ENCODE peak calls at places on chromosomes 5 and 9, in nine cellular contexts. J, M, O, Z, U, W, A, V and S are unnamed samples. For H3K4me1, the result is how much of the 10 kb centered on the place peaks cover.

GRCh38 chr5:1314564-1314982 is 19.7 kb upstream of the TERT start:
- DNase-seq in W (no peak), A (no peak), M (no peak), V (peak), O (no peak), Z (no peak), U (no peak), J (peak), S (no peak)

GRCh38 chr5:90461303-90461702 is 13.3 kb downstream of the MBLAC2 start:
- DNase-seq in W (no peak), V (no peak), Z (no peak), M (no peak), U (no peak), A (no peak), O (no peak), J (no peak), S (no peak)

GRCh38 chr9:98302938-98303337 is 47.5 kb upstream of the TBC1D2 start:
- DNase-seq in M (no peak), J (no peak), V (no peak), Z (no peak), U (no peak), A (no peak), O (no peak), W (no peak), S (no peak)

GRCh38 chr9:98333703-98334582 is 78.5 kb upstream of the TBC1D2 start:
- DNase-seq in W (no peak), Z (no peak), O (no peak), M (peak), V (no peak), J (no peak), U (peak), A (peak), S (no peak)

GRCh38 chr9:111966324-111966723 is 69.7 kb downstream of the UGCG start:
- DNase-seq in M (no peak), A (no peak), Z (no peak), O (no peak), U (no peak), W (no peak), V (no peak), J (no peak), S (no peak)

GRCh38 chr9:109745335-109746283 is 34.4 kb upstream of the PALM2AKAP2 start:
- DNase-seq in W (peak), O (peak), U (no peak), Z (no peak), M (peak), V (peak), J (peak), A (peak), S (no peak)

GRCh38 chr5:141100243-141100805 is at the start of gene PCDHB3:
- DNase-seq in M (peak), V (peak), U (peak), A (no peak), O (no peak), Z (peak), J (no peak), W (no peak), S (no peak)

GRCh38 chr9:3863114-3863528 is 337.3 kb upstream of the RFX3 start:
- DNase-seq in U (peak), O (no peak), V (no peak), J (no peak), A (peak), Z (no peak), M (peak), W (peak), S (no peak)

GRCh38 chr5:9455826-9456434 is 89.9 kb downstream of the SEMA5A start:
- DNase-seq in V (no peak), W (no peak), A (no peak), U (no peak), O (no peak), M (no peak), Z (no peak), J (no peak), S (no peak)

GRCh38 chr5:53360811-53361210 is 119.6 kb upstream of the FST start:
- DNase-seq in U (peak), J (no peak), M (peak), O (no peak), V (no peak), A (peak), W (no peak), Z (no peak), S (no peak)

GRCh38 chr5:180328296-180329137 is 24.6 kb downstream of the GFPT2 start:
- DNase-seq in Z (peak), M (peak), W (peak), U (peak), A (peak), V (peak), O (peak), J (peak), S (no peak)

GRCh38 chr9:34413229-34413852 is 36.6 kb upstream of the MYORG start:
- DNase-seq in J (no peak), A (peak), M (peak), O (peak), V (no peak), Z (peak), U (peak), W (peak), S (no peak)

GRCh38 chr9:111659706-111660105 is 1.7 kb upstream of the GNG10 start:
- DNase-seq in M (no peak), J (no peak), W (no peak), A (no peak), O (no peak), U (no peak), V (no peak), Z (no peak), S (no peak)

GRCh38 chr5:56638768-56639238 is 176.5 kb upstream of the MAP3K1 start:
- DNase-seq in U (no peak), Z (no peak), A (no peak), J (no peak), W (no peak), O (no peak), V (no peak), M (no peak), S (no peak)

GRCh38 chr5:74934949-74935751 is 69.0 kb upstream of the FAM169A start:
- DNase-seq in Z (no peak), A (peak), W (no peak), M (peak), O (no peak), V (no peak), J (no peak), U (no peak), S (no peak)

GRCh38 chr5:7794301-7794700 is 56.6 kb downstream of the CFAP90 start:
- DNase-seq in O (no peak), W (no peak), V (no peak), A (no peak), U (peak), Z (no peak), J (no peak), M (no peak), S (no peak)

GRCh38 chr5:10634056-10634455 is 70.2 kb downstream of the ANKRD33B start:
- DNase-seq in M (no peak), O (no peak), Z (no peak), J (no peak), A (no peak), W (no peak), V (no peak), U (no peak), S (no peak)

GRCh38 chr9:97615439-97616072 is 17.6 kb downstream of the TSTD2 start:
- DNase-seq in A (peak), V (no peak), M (peak), J (no peak), O (peak), W (peak), Z (no peak), U (peak), S (no peak)

GRCh38 chr9:137745541-137745991 is 126.8 kb downstream of the EHMT1 start:
- DNase-seq in J (no peak), M (peak), O (no peak), A (peak), W (no peak), U (peak), Z (peak), V (no peak), S (no peak)

GRCh38 chr5:156942064-156942463 is 21.0 kb downstream of the TIMD4 start:
- DNase-seq in V (no peak), U (no peak), M (no peak), J (no peak), Z (no peak), W (no peak), O (no peak), A (no peak), S (no peak)

GRCh38 chr9:135019224-135019623 is 68.2 kb upstream of the OLFM1 start:
- DNase-seq in J (no peak), U (no peak), V (no peak), W (no peak), O (no peak), A (no peak), M (no peak), Z (no peak), S (no peak)

DNA sequence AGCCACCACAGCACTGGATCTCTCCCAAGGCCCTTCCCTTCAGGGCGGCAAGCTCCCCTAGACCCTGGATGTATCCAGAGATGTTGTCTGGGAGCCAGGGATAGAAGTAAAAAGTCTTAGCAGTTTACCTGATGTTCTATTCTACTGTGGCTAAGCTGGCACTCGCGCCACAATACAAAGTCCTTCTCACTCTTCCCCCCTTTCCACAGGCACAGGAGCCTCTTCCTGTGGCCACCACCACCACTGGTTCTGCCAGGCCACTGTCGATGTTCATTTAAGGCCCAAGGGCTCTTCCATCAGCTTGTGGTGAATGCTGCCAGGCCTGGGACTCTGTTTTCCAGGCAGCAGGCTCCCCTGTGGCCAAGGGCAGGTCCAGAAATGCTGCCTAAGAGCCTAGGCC is 33.7 kb downstream of the MEGF9 start:
- DNase-seq in V (no peak), O (no peak), M (no peak), Z (no peak), J (no peak), U (no peak), W (no peak), A (no peak), S (no peak)
- H3K4me1 ChIP-seq in V (under half), O (under half), M (under half), Z (under half), J (under half), U (half or more), W (under half), A (under half), S (under half)

GRCh38 chr5:177496111-177497010 is 1.0 kb downstream of the PDLIM7 start:
- DNase-seq in M (peak), J (peak), A (peak), W (peak), Z (peak), V (no peak), O (no peak), U (peak), S (peak)
- H3K4me1 ChIP-seq in M (under half), J (under half), A (under half), W (under half), Z (under half), V (half or more), O (under half), U (half or more), S (under half)

GRCh38 chr5:155556222-155556621 is 542.7 kb downstream of the KIF4B start:
- DNase-seq in W (no peak), Z (no peak), O (no peak), U (no peak), A (no peak), V (no peak), M (no peak), J (no peak), S (no peak)

GRCh38 chr5:155554500-155554899 is 540.9 kb downstream of the KIF4B start:
- DNase-seq in U (peak), A (no peak), O (no peak), J (no peak), Z (no peak), V (no peak), M (no peak), W (no peak), S (no peak)

GRCh38 chr5:155562153-155562552 is 548.6 kb downstream of the KIF4B start:
- DNase-seq in V (no peak), Z (no peak), W (no peak), U (no peak), M (no peak), J (no peak), O (no peak), A (no peak), S (no peak)

GRCh38 chr5:155556700-155557099 is 543.1 kb downstream of the KIF4B start:
- DNase-seq in O (no peak), A (no peak), M (no peak), Z (no peak), U (no peak), V (no peak), W (no peak), J (no peak), S (no peak)
- H3K4me1 ChIP-seq in O (under half), A (under half), M (under half), Z (under half), U (under half), V (under half), W (under half), J (under half), S (under half)

GRCh38 chr5:36883894-36884462 is 7.4 kb downstream of the NIPBL start:
- DNase-seq in J (no peak), O (no peak), U (no peak), M (no peak), V (no peak), Z (no peak), W (no peak), A (no peak), S (no peak)
- H3K4me1 ChIP-seq in J (under half), O (under half), U (under half), M (under half), V (half or more), Z (under half), W (under half), A (under half), S (under half)

GRCh38 chr9:124686918-124687317 is 84.2 kb downstream of the NR6A1 start:
- DNase-seq in A (no peak), W (no peak), V (no peak), J (no peak), O (no peak), M (no peak), Z (no peak), U (no peak), S (no peak)
- H3K4me1 ChIP-seq in A (under half), W (under half), V (under half), J (under half), O (under half), M (under half), Z (under half), U (under half), S (under half)

DNA sequence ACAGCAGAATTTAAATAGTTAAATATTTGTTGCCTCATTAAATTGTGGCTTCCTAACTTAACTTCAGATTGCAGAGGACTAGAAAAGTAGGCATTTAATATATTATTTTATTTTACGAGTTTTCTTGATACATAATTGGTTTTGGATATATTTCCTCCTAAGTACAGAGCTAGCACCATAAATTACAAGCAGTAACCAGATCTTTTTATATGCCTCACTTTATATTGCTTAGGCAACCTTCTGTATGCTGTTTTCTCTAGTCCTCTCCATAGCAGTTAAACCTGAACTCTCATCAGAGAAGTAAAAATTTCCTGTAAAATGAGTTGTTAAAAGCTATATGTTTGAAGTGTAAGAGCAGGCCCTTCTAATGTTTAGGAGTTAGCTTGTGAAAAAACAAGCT is 144.2 kb downstream of the ZCCHC7 start:
- DNase-seq in A (no peak), O (no peak), U (no peak), Z (no peak), M (no peak), W (no peak), V (no peak), J (no peak), S (no peak)
- H3K4me1 ChIP-seq in A (under half), O (under half), U (under half), Z (under half), M (under half), W (under half), V (under half), J (under half), S (under half)

GRCh38 chr5:76811214-76811613 is 7.6 kb upstream of the F2RL1 start:
- DNase-seq in A (peak), J (no peak), V (no peak), W (no peak), Z (no peak), M (peak), U (peak), O (no peak), S (peak)
- H3K4me1 ChIP-seq in A (under half), J (under half), V (under half), W (under half), Z (under half), M (under half), U (half or more), O (under half), S (under half)

DNA sequence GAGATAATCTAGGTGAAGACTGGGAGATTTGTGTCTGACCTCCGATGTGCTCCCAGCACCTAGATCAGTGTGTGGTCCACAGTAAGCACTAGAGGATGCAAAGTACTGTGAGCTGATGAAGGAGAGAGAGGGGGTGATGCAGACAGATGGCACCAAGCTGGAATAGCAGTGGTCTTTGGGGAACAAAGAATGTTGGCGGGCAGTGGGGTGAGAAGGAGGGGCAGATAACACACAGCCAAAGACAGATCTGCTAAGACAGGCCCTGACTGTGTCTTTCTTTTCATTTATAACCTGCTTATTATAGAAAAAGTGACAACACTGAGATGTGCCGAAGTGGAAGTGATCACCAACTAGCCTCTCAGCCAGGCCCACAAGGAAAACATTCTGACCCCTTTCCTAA is 37.5 kb downstream of the ERGIC1 start:
- DNase-seq in O (no peak), Z (no peak), U (no peak), A (no peak), J (no peak), W (no peak), M (no peak), V (no peak), S (no peak)
- H3K4me1 ChIP-seq in O (under half), Z (under half), U (half or more), A (under half), J (under half), W (under half), M (half or more), V (half or more), S (half or more)